ENCODE peak calls at places on chromosome 13, in six cellular contexts. C is non-pigmented ciliary epithelial cell; H is nephron progenitor cell; O is cardiac fibroblast; T is occipital lobe; W is activated CD4-positive, alpha-beta memory T cell treated with anti-CD3 and anti-CD28 coated beads for 36 hours. R is an unnamed sample.
A peak's percentile ranks its signal among the peaks of the same experiment; 100 is the strongest.

GRCh38 chr13:105428816-105429215 is 1106.6 kb downstream of the EFNB2 start:
- DNase-seq in H (no peak), T (no peak), C (peak; percentile 36), W (no peak), O (peak; percentile 4), R (no peak)

GRCh38 chr13:91020635-91021034 is 326.9 kb upstream of the MIR17HG start:
- DNase-seq in T (no peak), H (no peak), O (no peak), W (no peak), C (no peak), R (no peak)

GRCh38 chr13:44211286-44211685 is 162.3 kb upstream of the SERP2 start:
- DNase-seq in W (no peak), T (peak; percentile 59), H (no peak), C (no peak), O (no peak), R (no peak)

GRCh38 chr13:110304256-110304655 is 2.7 kb downstream of the COL4A1 start:
- DNase-seq in C (no peak), O (peak; percentile 78), H (no peak), T (no peak), W (no peak), R (no peak)

GRCh38 chr13:30971575-30971974 is 39.1 kb downstream of the TEX26 start:
- DNase-seq in H (no peak), W (no peak), T (no peak), O (peak; percentile 26), C (peak; percentile 15), R (no peak)

GRCh38 chr13:95564948-95565347 is 12.4 kb downstream of the CLDN10 start:
- DNase-seq in H (no peak), T (no peak), O (peak; percentile 82), C (peak; percentile 27), W (no peak), R (no peak)

GRCh38 chr13:30318026-30318425 is 10.7 kb upstream of the KATNAL1 start:
- DNase-seq in W (no peak), C (no peak), T (no peak), H (no peak), O (peak; percentile 49), R (no peak)

GRCh38 chr13:47117268-47117667 is 220.4 kb upstream of the HTR2A start:
- DNase-seq in C (peak; percentile 38), W (no peak), O (peak; percentile 56), H (no peak), T (no peak), R (no peak)

GRCh38 chr13:29878101-29878500 is 27.7 kb upstream of the UBL3 start:
- DNase-seq in O (peak; percentile 72), H (no peak), T (no peak), C (no peak), W (no peak), R (no peak)

GRCh38 chr13:108915634-108916497 is 286.5 kb downstream of the MYO16 start:
- DNase-seq in T (no peak), C (peak; percentile 84), H (peak; percentile 18), W (peak; percentile 95), O (peak; percentile 93), R (peak; percentile 62)